ENCODE peak calls at places on chromosomes 6 and 20, in seven cellular contexts. Z is breast epithelium, F is fibroblast of villous mesenchyme, S is tibial nerve, R is brain microvascular endothelial cell, P is ovary, Y is neural progenitor cell. K is an unnamed sample.

GRCh38 chr20:34525342-34525708 is 9.1 kb downstream of the DYNLRB1 start:
- DNase-seq in Z (no peak), F (peak), S (no peak), R (no peak), P (no peak), Y (no peak), K (no peak)

GRCh38 chr20:10916312-10916711 is 242.5 kb upstream of the JAG1 start:
- DNase-seq in Z (no peak), F (no peak), S (no peak), R (no peak), P (no peak), Y (no peak), K (no peak)

GRCh38 chr6:18640134-18640533 is 253.0 kb downstream of the RNF144B start:
- DNase-seq in Z (no peak), F (no peak), S (no peak), R (peak), P (no peak), Y (no peak), K (no peak)

GRCh38 chr20:25197173-25197869 is 1.8 kb downstream of the ENTPD6 start:
- DNase-seq in Z (no peak), F (no peak), S (no peak), R (no peak), P (no peak), Y (no peak), K (no peak)

GRCh38 chr20:33578510-33578909 is 83.6 kb upstream of the C20orf144 start:
- DNase-seq in Z (no peak), F (peak), S (no peak), R (no peak), P (no peak), Y (no peak), K (peak)

GRCh38 chr6:83908813-83909212 is 49.3 kb downstream of the CYB5R4 start:
- DNase-seq in Z (no peak), F (no peak), S (no peak), R (peak), P (no peak), Y (no peak), K (no peak)

GRCh38 chr6:130962951-130963350 is 100.1 kb downstream of the EPB41L2 start:
- DNase-seq in Z (no peak), F (no peak), S (no peak), R (no peak), P (no peak), Y (no peak), K (no peak)

GRCh38 chr20:4480104-4480503 is 241.6 kb upstream of the PRND start:
- DNase-seq in Z (no peak), F (no peak), S (no peak), R (no peak), P (no peak), Y (no peak), K (no peak)

GRCh38 chr6:79928478-79928998 is 18.8 kb downstream of the ELOVL4 start:
- DNase-seq in Z (no peak), F (no peak), S (no peak), R (no peak), P (no peak), Y (no peak), K (no peak)

GRCh38 chr6:27518881-27519795 is 46.2 kb upstream of the ZNF184 start:
- DNase-seq in Z (no peak), F (peak), S (peak), R (peak), P (peak), Y (peak), K (peak)

GRCh38 chr20:3160418-3160817 is 753 bp upstream of the FASTKD5 start:
- DNase-seq in Z (no peak), F (no peak), S (no peak), R (no peak), P (no peak), Y (no peak), K (no peak)

GRCh38 chr20:3161316-3162079 is 1.8 kb upstream of the FASTKD5 start:
- DNase-seq in Z (no peak), F (no peak), S (no peak), R (no peak), P (no peak), Y (no peak), K (no peak)

GRCh38 chr20:3156811-3157619 is 2.6 kb downstream of the FASTKD5 start:
- DNase-seq in Z (no peak), F (no peak), S (no peak), R (no peak), P (no peak), Y (no peak), K (no peak)

GRCh38 chr20:3158968-3159431 is 665 bp downstream of the FASTKD5 start:
- DNase-seq in Z (no peak), F (peak), S (no peak), R (peak), P (no peak), Y (peak), K (peak)

DNA sequence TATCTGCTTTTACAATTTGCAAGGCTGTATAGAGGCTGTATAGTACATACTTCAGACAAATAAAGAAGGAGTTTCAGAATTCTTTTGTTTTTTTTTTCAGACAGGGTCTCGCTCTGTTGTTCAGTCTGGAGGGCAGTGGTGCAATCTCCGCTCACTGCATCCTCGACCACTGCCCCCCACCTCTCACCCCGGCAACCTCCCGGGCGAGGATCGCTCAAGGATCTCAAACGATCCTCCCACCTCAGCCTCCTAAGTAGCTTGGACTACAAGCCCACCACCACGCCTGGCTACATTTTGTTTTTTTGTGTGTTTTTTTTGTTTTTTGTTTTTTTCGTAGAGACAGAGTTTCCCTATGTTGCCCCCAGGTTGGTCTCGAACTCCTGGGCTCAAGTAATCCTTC is 1.8 kb downstream of the FASTKD5 start:
- DNase-seq in Z (no peak), F (no peak), S (no peak), R (no peak), P (no peak), Y (no peak), K (no peak)
- H3K4me3 ChIP-seq in Z (peak), F (peak), S (peak), R (no peak), P (peak), Y (peak), K (peak)

GRCh38 chr6:49423817-49424216 is 39.2 kb downstream of the MMUT start:
- DNase-seq in Z (no peak), F (peak), S (no peak), R (no peak), P (no peak), Y (no peak), K (peak)
- TF ChIP-seq CTCF in Z (no peak), F (peak), S (no peak), R (no peak), P (no peak), Y (peak), K (peak)

GRCh38 chr6:31086788-31087440 is 25.5 kb downstream of the C6orf15 start:
- DNase-seq in Z (no peak), F (peak), S (no peak), R (peak), P (no peak), Y (no peak), K (peak)
- H3K4me3 ChIP-seq in Z (no peak), F (no peak), S (no peak), R (peak), P (no peak), Y (no peak), K (no peak)

GRCh38 chr20:32569380-32570305 is 15.5 kb downstream of the NOL4L start:
- DNase-seq in Z (no peak), F (no peak), S (no peak), R (no peak), P (no peak), Y (no peak), K (no peak)
- TF ChIP-seq CTCF in Z (no peak), F (no peak), S (no peak), R (no peak), P (no peak), Y (no peak), K (no peak)

DNA sequence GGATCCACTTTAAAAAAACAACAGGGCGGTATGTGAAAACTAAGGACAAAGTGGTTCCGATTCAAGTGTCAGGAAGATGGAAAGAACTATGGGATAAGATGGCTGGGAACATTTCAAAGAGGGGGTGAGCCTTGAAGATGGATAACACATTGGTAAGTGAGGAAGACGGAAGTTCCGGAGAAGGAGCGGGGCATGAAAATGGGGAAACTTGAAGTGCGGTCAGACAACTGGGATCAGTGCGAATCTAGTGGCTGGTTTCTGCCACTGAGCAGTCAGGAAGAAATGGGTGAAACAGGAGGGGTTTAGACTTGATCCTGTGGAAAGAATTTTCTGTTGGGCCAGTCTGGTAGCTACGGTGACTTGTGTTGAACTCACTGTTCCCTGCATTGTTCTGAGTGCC is 1.2 kb downstream of the NAA20 start:
- DNase-seq in Z (no peak), F (no peak), S (no peak), R (no peak), P (no peak), Y (no peak), K (no peak)
- H3K4me3 ChIP-seq in Z (peak), F (peak), S (peak), R (peak), P (peak), Y (peak), K (peak)

GRCh38 chr6:70842541-70842940 is 114.3 kb downstream of the B3GAT2 start:
- DNase-seq in Z (no peak), F (no peak), S (no peak), R (no peak), P (no peak), Y (no peak), K (no peak)

GRCh38 chr6:70843328-70843918 is 113.4 kb downstream of the B3GAT2 start:
- DNase-seq in Z (no peak), F (no peak), S (no peak), R (no peak), P (no peak), Y (no peak), K (no peak)

GRCh38 chr6:70839286-70840266 is 117.3 kb downstream of the B3GAT2 start:
- DNase-seq in Z (no peak), F (no peak), S (no peak), R (no peak), P (no peak), Y (no peak), K (no peak)

GRCh38 chr6:70838907-70839285 is 118.0 kb downstream of the B3GAT2 start:
- DNase-seq in Z (no peak), F (peak), S (no peak), R (no peak), P (no peak), Y (no peak), K (no peak)

DNA sequence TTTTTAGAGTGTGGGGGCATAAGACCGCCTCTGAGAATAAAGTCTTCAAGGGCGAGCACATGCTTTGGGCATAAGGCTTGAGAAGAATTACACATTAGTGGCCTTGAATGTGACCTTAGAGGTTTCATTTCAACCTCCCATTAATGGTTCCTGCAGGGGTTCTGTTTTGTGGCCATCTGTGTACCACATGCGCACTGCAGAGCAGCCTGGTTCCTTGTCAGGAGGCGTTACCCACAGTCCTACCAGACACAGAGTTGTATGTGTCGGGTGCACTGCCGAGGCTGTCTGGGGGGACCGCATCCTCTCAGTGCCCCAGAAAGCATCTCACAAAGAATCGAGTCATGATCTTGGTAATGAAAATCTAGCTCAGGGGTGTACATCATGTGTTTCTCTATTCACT is 115.7 kb downstream of the B3GAT2 start:
- DNase-seq in Z (no peak), F (no peak), S (no peak), R (no peak), P (no peak), Y (no peak), K (no peak)
- TF ChIP-seq CTCF in Z (no peak), F (no peak), S (no peak), R (no peak), P (no peak), Y (no peak), K (no peak)